ENCODE peak calls at places on chromosomes 12 and 14, in four cellular contexts. G, V, P and Z are unnamed samples.

GRCh38 chr12:78229491-78230209 is 399.0 kb downstream of the NAV3 start:
- DNase-seq in P (no peak), G (peak), V (peak), Z (peak)

GRCh38 chr12:6542209-6543009 is 8.1 kb downstream of the GAPDH start:
- DNase-seq in V (no peak), G (no peak), P (no peak), Z (no peak)

GRCh38 chr12:89261982-89262381 is 90.3 kb downstream of the DUSP6 start:
- DNase-seq in P (no peak), V (no peak), G (no peak), Z (no peak)

GRCh38 chr14:93932642-93933041 is 5.5 kb downstream of the FAM181A start:
- DNase-seq in G (no peak), P (no peak), V (no peak), Z (no peak)

GRCh38 chr12:128076188-128076587 is 190.8 kb upstream of the TMEM132C start:
- DNase-seq in G (peak), P (no peak), V (no peak), Z (no peak)

GRCh38 chr12:2582631-2583616 is 211.8 kb upstream of the FKBP4 start:
- DNase-seq in V (peak), P (peak), G (peak), Z (peak)

GRCh38 chr12:7093486-7093885 is 1.2 kb upstream of the C1R start:
- DNase-seq in V (no peak), P (no peak), G (no peak), Z (no peak)

GRCh38 chr12:20950248-20950647 is 139.7 kb downstream of the SLCO1B3 start:
- DNase-seq in G (peak), P (no peak), V (no peak), Z (no peak)

GRCh38 chr12:106586803-106587684 is 4.2 kb downstream of the RFX4 start:
- DNase-seq in P (no peak), V (no peak), G (no peak), Z (no peak)

GRCh38 chr12:94329366-94329765 is 130.3 kb downstream of the CEP83 start:
- DNase-seq in V (no peak), G (no peak), P (no peak), Z (no peak)

GRCh38 chr14:22852940-22853767 is 16.8 kb downstream of the MMP14 start:
- DNase-seq in V (peak), P (peak), G (peak), Z (no peak)

GRCh38 chr14:62162998-62163589 is 400.9 kb downstream of the SNAPC1 start:
- DNase-seq in P (no peak), G (peak), V (peak), Z (peak)

GRCh38 chr12:121388421-121388981 is 11.4 kb upstream of the RNF34 start:
- DNase-seq in P (no peak), V (peak), G (peak), Z (peak)

GRCh38 chr12:126616441-126616840 is 1551.2 kb downstream of the AACS start:
- DNase-seq in V (no peak), P (no peak), G (no peak), Z (no peak)

GRCh38 chr12:106113446-106114083 is 25.2 kb downstream of the NUAK1 start:
- DNase-seq in V (no peak), G (no peak), P (no peak), Z (no peak)

GRCh38 chr14:69715725-69716482 is 51.0 kb upstream of the SRSF5 start:
- DNase-seq in V (peak), P (peak), G (peak), Z (no peak)

GRCh38 chr14:104101651-104102281 is 16.3 kb downstream of the ASPG start:
- DNase-seq in G (no peak), P (peak), V (no peak), Z (no peak)

GRCh38 chr14:69670093-69670492 is 58.7 kb downstream of the SUSD6 start:
- DNase-seq in P (no peak), V (no peak), G (no peak), Z (no peak)

GRCh38 chr12:46752396-46752795 is 73.4 kb downstream of the SLC38A4 start:
- DNase-seq in P (no peak), V (peak), G (no peak), Z (no peak)

GRCh38 chr12:94667031-94667540 is 16.7 kb upstream of the TMCC3 start:
- DNase-seq in V (no peak), G (no peak), P (no peak), Z (no peak)

GRCh38 chr14:96181188-96181762 is 23.4 kb upstream of the BDKRB2 start:
- DNase-seq in P (no peak), V (no peak), G (no peak), Z (no peak)

GRCh38 chr12:48739618-48740269 is 23.2 kb upstream of the CCNT1 start:
- DNase-seq in P (no peak), V (no peak), G (no peak), Z (no peak)

GRCh38 chr12:57459750-57460400 is at the start of gene GLI1:
- DNase-seq in P (no peak), G (no peak), V (peak), Z (no peak)

GRCh38 chr14:23566782-23567185 is 807 bp downstream of the AP1G2 start:
- DNase-seq in G (peak), V (no peak), P (no peak), Z (no peak)

GRCh38 chr12:56766535-56766934 is 3.4 kb downstream of the HSD17B6 start:
- DNase-seq in G (no peak), P (no peak), V (no peak), Z (no peak)

GRCh38 chr14:100619382-100620305 is 32.4 kb upstream of the BEGAIN start:
- DNase-seq in G (no peak), V (no peak), P (no peak), Z (no peak)

GRCh38 chr12:56487448-56488040 is 417 bp downstream of the GLS2 start:
- DNase-seq in P (no peak), G (peak), V (no peak), Z (no peak)

GRCh38 chr12:40002178-40003169 is 103.4 kb downstream of the SLC2A13 start:
- DNase-seq in P (no peak), V (no peak), G (no peak), Z (no peak)

GRCh38 chr14:99257673-99258221 is 14.2 kb downstream of the BCL11B start:
- DNase-seq in V (no peak), P (no peak), G (no peak), Z (no peak)

GRCh38 chr14:38171197-38171596 is 36.5 kb upstream of the SSTR1 start:
- DNase-seq in G (peak), P (no peak), V (peak), Z (peak)

GRCh38 chr12:109731806-109732205 is 18.2 kb downstream of the FAM222A start:
- DNase-seq in P (peak), V (no peak), G (no peak), Z (no peak)

GRCh38 chr12:48681416-48681737 is 661 bp downstream of the KANSL2 start:
- DNase-seq in P (no peak), V (peak), G (no peak), Z (no peak)

GRCh38 chr12:96617178-96617577 is 127.8 kb downstream of the CFAP54 start:
- DNase-seq in G (no peak), P (no peak), V (no peak), Z (no peak)

GRCh38 chr14:66174453-66174891 is 311.7 kb upstream of the CCDC196 start:
- DNase-seq in P (no peak), G (no peak), V (no peak), Z (no peak)

GRCh38 chr12:129049917-129050316 is 196.6 kb downstream of the GLT1D1 start:
- DNase-seq in G (no peak), P (no peak), V (no peak), Z (no peak)

GRCh38 chr12:92987846-92988621 is 58.9 kb upstream of the EEA1 start:
- DNase-seq in P (peak), G (no peak), V (no peak), Z (no peak)

GRCh38 chr14:90605430-90605829 is 208.6 kb downstream of the CALM1 start:
- DNase-seq in V (no peak), P (no peak), G (no peak), Z (no peak)

GRCh38 chr12:10319414-10319813 is 11.7 kb downstream of the KLRD1 start:
- DNase-seq in V (no peak), G (no peak), P (no peak), Z (no peak)

GRCh38 chr14:30873308-30874119 is 845 bp upstream of the COCH start:
- DNase-seq in G (no peak), V (no peak), P (no peak), Z (no peak)

GRCh38 chr14:30872602-30873001 is 1.8 kb upstream of the COCH start:
- DNase-seq in G (no peak), P (no peak), V (no peak), Z (no peak)

GRCh38 chr14:30874999-30875787 is 834 bp downstream of the COCH start:
- DNase-seq in G (peak), V (no peak), P (peak), Z (no peak)

GRCh38 chr14:30875788-30876053 is 1.4 kb downstream of the COCH start:
- DNase-seq in V (no peak), G (no peak), P (no peak), Z (no peak)

GRCh38 chr14:30874120-30874998 is at the start of gene COCH:
- DNase-seq in P (peak), V (no peak), G (peak), Z (no peak)
- TF ChIP-seq CTCF in P (peak), V (peak), G (no peak), Z (no peak)

GRCh38 chr14:31962920-31963319 is 114.2 kb upstream of the ARHGAP5 start:
- DNase-seq in G (no peak), P (no peak), V (no peak), Z (no peak)

GRCh38 chr14:31964490-31964889 is 112.6 kb upstream of the ARHGAP5 start:
- DNase-seq in V (no peak), P (no peak), G (no peak), Z (no peak)

GRCh38 chr14:31965735-31966598 is 111.1 kb upstream of the ARHGAP5 start:
- DNase-seq in P (no peak), V (peak), G (no peak), Z (no peak)

GRCh38 chr14:31966896-31967668 is 110.0 kb upstream of the ARHGAP5 start:
- DNase-seq in V (no peak), G (no peak), P (no peak), Z (no peak)

DNA sequence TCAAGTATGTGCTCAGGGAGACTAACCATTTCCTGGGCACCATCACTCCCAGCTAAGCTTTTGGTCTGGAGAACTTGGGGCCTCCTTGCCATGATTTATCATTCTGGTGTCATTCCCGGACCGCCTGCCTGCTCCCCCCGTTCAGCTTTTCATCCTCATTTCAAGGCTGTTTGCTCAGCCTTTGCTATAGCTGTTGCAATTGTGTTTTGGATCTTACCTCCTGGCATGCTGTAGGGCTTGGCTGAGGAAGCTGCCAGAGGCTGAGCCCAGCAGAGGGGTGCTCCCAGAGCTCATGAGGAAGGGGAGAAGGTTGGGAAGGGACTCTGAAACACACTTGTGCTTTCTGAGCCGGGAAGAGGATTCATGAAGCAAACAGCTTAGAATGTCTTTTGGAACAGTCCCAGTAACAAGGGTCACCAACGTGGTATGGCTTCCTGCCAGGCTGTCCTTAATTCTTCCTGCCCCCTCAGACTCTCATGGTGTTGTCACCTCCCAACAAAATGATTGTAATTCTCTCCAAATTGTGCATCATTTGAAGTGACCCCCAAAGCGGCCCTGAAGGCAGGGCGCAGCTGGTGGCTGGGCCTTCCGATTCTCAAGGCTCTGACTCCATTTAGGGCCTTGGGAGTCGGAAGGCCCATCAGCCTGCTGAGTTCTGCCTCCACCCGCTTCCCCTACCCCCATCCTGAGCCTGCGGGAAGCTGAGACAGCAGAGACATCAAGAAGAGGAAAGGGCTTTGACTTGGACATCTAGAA is 111.9 kb upstream of the ARHGAP5 start:
- DNase-seq in P (no peak), G (no peak), V (no peak), Z (no peak)
- H3K4me3 ChIP-seq in P (no peak), G (no peak), V (no peak), Z (no peak)

DNA sequence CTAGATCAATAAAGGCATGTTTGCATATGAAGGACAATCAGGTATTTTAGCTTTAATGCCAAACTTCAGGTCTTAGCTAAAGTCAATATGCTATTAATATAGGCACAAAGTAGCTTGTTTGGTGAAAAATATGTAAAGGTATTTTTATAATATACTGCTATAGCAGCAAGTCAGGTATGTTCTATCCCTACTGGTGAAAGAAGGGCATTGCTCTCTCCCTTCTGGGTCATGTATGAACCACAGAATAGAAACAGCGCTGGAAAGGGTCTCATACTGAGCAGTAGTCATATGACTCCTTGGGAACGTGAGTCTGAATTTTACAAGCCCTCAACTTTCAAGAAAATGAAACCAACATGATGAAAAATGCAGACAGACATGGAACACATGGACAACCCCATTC is 314.6 kb downstream of the GRIN2B start:
- DNase-seq in V (no peak), G (no peak), P (no peak), Z (no peak)
- TF ChIP-seq CTCF in V (no peak), G (no peak), P (no peak), Z (no peak)

GRCh38 chr12:15720299-15720698 is 68.9 kb downstream of the EPS8 start:
- DNase-seq in V (peak), P (no peak), G (peak), Z (no peak)

GRCh38 chr12:15721716-15722115 is 67.5 kb downstream of the EPS8 start:
- DNase-seq in V (peak), P (no peak), G (peak), Z (no peak)

GRCh38 chr12:15717940-15718567 is 71.1 kb downstream of the EPS8 start:
- DNase-seq in V (no peak), P (no peak), G (no peak), Z (no peak)

GRCh38 chr12:15716566-15716965 is 72.6 kb downstream of the EPS8 start:
- DNase-seq in P (no peak), V (no peak), G (no peak), Z (no peak)

GRCh38 chr12:15719230-15719629 is 70.0 kb downstream of the EPS8 start:
- DNase-seq in P (no peak), V (no peak), G (peak), Z (no peak)
- H3K4me3 ChIP-seq in P (no peak), V (no peak), G (no peak), Z (no peak)

DNA sequence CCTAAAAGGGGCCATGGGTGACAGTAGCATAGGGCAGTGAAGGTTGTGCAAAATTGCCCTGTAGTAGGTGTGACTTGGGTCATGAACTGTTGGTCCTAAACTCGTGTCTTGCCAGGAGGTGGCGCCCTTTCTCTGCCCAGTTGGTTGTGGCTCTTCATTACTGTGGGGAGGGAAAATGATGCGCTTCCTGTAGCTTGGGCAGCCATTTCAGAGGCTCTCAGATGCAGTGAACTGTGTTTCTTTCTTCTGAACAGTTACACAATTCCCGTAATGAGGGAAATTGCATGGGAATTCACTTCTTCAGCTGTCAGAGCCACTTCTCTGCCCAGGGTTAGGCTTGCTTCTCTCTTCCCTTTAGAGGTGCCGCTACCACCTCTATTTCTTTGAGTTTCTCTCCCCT is 148.1 kb upstream of the NRXN3 start:
- DNase-seq in G (peak), P (peak), V (peak), Z (peak)
- TF ChIP-seq CTCF in G (peak), P (peak), V (peak), Z (peak)

GRCh38 chr12:71504471-71504852 is 64.9 kb downstream of the LGR5 start:
- DNase-seq in V (no peak), G (no peak), P (no peak), Z (no peak)
- H3K4me3 ChIP-seq in V (no peak), G (no peak), P (no peak), Z (no peak)